ENCODE peak calls at places on chromosome 9, in five cellular contexts. E is tibial artery, V is WTC11, W is HFFc6, M is testis. U is an unnamed sample.
A peak's percentile ranks its signal among the peaks of the same experiment; 100 is the strongest.

GRCh38 chr9:134863941-134864820 is 16.4 kb upstream of the FCN2 start:
- DNase-seq in E (peak; percentile 37), V (no peak), M (peak; percentile 56), W (no peak), U (no peak)

GRCh38 chr9:111114486-111114885 is 76.2 kb upstream of the LPAR1 start:
- DNase-seq in M (no peak), V (no peak), W (no peak), E (no peak), U (no peak)

GRCh38 chr9:87386490-87386889 is 111.2 kb upstream of the DAPK1 start:
- DNase-seq in E (no peak), W (no peak), V (no peak), M (no peak), U (no peak)

GRCh38 chr9:136093331-136093986 is 1.6 kb downstream of the NACC2 start:
- DNase-seq in M (peak; percentile 75), V (no peak), W (no peak), E (no peak), U (no peak)

GRCh38 chr9:101235105-101235866 is 149.5 kb downstream of the BAAT start:
- DNase-seq in V (no peak), E (no peak), M (no peak), W (no peak), U (no peak)

GRCh38 chr9:126630458-126631237 is 16.9 kb downstream of the LMX1B start:
- DNase-seq in V (no peak), E (no peak), W (no peak), M (no peak), U (no peak)

GRCh38 chr9:76756273-76756650 is 8.0 kb upstream of the PCA3 start:
- DNase-seq in M (no peak), V (peak; percentile 69), E (peak; percentile 49), W (peak; percentile 21), U (peak; percentile 73)

GRCh38 chr9:80134487-80134886 is 562.7 kb downstream of the TLE4 start:
- DNase-seq in E (no peak), V (no peak), W (no peak), M (no peak), U (no peak)

GRCh38 chr9:17322882-17323864 is 188.3 kb downstream of the CNTLN start:
- DNase-seq in M (no peak), V (no peak), W (no peak), E (no peak), U (no peak)

GRCh38 chr9:95085036-95085770 is 232.3 kb downstream of the FANCC start:
- DNase-seq in E (no peak), V (no peak), M (no peak), W (no peak), U (no peak)

GRCh38 chr9:136412912-136413420 is 2.5 kb downstream of the PMPCA start:
- DNase-seq in M (no peak), V (no peak), E (no peak), W (no peak), U (no peak)

GRCh38 chr9:94188246-94188645 is 70.9 kb upstream of the ZNF169 start:
- DNase-seq in E (no peak), M (no peak), V (no peak), W (no peak), U (no peak)

GRCh38 chr9:127523312-127523851 is 72.1 kb downstream of the LRSAM1 start:
- DNase-seq in E (no peak), V (peak; percentile 54), W (no peak), M (no peak), U (peak; percentile 79)

GRCh38 chr9:83933804-83934203 is 12.6 kb upstream of the KIF27 start:
- DNase-seq in M (no peak), E (no peak), V (no peak), W (no peak), U (peak; percentile 79)

GRCh38 chr9:20624201-20625002 is 2.1 kb upstream of the MLLT3 start:
- DNase-seq in E (peak; percentile 52), M (peak; percentile 82), W (peak; percentile 50), V (peak; percentile 32), U (peak; percentile 69)

GRCh38 chr9:6024035-6024554 is 8.7 kb upstream of the RANBP6 start:
- DNase-seq in V (no peak), E (no peak), W (no peak), M (no peak), U (peak; percentile 17)

GRCh38 chr9:15248596-15248995 is 58.4 kb downstream of the TTC39B start:
- DNase-seq in E (no peak), M (no peak), W (no peak), V (no peak), U (no peak)

GRCh38 chr9:78026416-78026815 is 5.2 kb downstream of the GNAQ start:
- DNase-seq in W (no peak), M (no peak), E (no peak), V (no peak), U (peak; percentile 68)

GRCh38 chr9:113578877-113579269 is 115.3 kb downstream of the RGS3 start:
- DNase-seq in W (peak; percentile 97), M (no peak), V (no peak), E (peak; percentile 62), U (peak; percentile 94)

GRCh38 chr9:69893057-69893456 is 72.4 kb downstream of the CFAP95 start:
- DNase-seq in M (no peak), W (no peak), V (no peak), E (no peak), U (no peak)

GRCh38 chr9:110142253-110142652 is 65.7 kb downstream of the C9orf152 start:
- DNase-seq in M (no peak), V (no peak), W (no peak), E (no peak), U (no peak)

GRCh38 chr9:3043369-3043768 is 199.5 kb upstream of the PUM3 start:
- DNase-seq in E (no peak), V (no peak), M (no peak), W (no peak), U (peak; percentile 34)

GRCh38 chr9:68685770-68686169 is 19.3 kb upstream of the PIP5K1B start:
- DNase-seq in V (peak; percentile 51), E (no peak), M (peak; percentile 56), W (no peak), U (no peak)

GRCh38 chr9:38316166-38316765 is 76.2 kb upstream of the ALDH1B1 start:
- DNase-seq in W (no peak), M (no peak), V (no peak), E (no peak), U (no peak)

GRCh38 chr9:135147473-135147805 is 60.0 kb downstream of the OLFM1 start:
- DNase-seq in V (no peak), W (no peak), M (no peak), E (no peak), U (no peak)

GRCh38 chr9:126704157-126704941 is 90.6 kb downstream of the LMX1B start:
- DNase-seq in W (peak; percentile 45), M (peak; percentile 63), E (no peak), V (no peak), U (peak; percentile 85)

GRCh38 chr9:135480071-135480941 is 724 bp downstream of the PPP1R26 start:
- DNase-seq in W (no peak), V (peak; percentile 45), M (peak; percentile 58), E (no peak), U (peak; percentile 76)

GRCh38 chr9:72904267-72905093 is 48.4 kb downstream of the ALDH1A1 start:
- DNase-seq in E (no peak), V (no peak), M (no peak), W (no peak), U (no peak)

GRCh38 chr9:133634024-133634691 is 2.0 kb upstream of the DBH start:
- DNase-seq in M (no peak), V (no peak), E (no peak), W (no peak), U (no peak)

GRCh38 chr9:133635903-133636531 is at the start of gene DBH:
- DNase-seq in E (no peak), W (no peak), M (no peak), V (no peak), U (no peak)

GRCh38 chr9:133636902-133637301 is 739 bp downstream of the DBH start:
- DNase-seq in E (no peak), W (no peak), M (no peak), V (no peak), U (no peak)

GRCh38 chr9:133635098-133635497 is 1.1 kb upstream of the DBH start:
- DNase-seq in W (no peak), E (no peak), V (no peak), M (no peak), U (no peak)

DNA sequence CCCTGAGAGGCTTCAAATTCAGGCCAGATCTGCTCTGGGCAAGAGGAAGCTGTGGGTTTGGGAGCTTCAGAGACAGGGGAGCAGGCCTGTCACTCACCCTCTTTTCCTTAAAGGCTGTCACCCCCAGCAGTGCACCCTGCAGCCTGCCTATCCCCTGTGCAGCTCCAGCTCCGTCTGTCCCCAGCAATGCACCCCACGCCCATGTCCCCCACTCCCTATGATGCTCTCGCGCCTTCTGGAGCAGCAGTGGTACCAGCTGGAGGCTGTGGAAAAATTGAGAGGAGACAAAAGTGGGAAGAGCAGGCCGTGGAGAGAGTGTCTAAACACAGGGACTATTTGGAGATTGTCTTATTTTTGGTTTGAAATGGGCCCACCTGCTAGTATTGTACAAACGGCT is 659 bp upstream of the DBH start:
- DNase-seq in E (no peak), M (no peak), V (no peak), W (no peak), U (no peak)
- TF ChIP-seq CTCF in E (no peak), M (no peak), V (no peak), W (no peak), U (no peak)

DNA sequence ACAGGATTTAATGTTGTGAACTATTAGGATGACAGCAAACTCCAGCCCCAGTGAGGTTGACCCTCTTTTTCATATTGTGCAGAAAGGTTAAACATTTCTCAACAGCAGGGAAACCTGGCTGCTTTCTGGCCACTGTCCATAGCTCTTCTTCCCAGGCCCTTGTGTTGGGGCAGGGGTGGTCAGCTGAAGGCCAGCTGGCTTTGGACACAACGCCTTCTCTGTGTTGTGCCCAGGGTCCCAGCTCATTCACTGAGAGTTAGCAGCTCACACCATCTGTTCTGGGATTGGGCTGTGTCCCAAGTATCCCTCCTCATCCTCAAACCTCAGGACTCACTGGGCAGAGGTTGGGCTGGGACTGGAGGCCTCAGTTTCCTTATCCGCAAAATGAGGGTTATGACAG is 1.3 kb downstream of the FGD3 start:
- DNase-seq in V (no peak), M (no peak), W (no peak), E (no peak), U (no peak)
- TF ChIP-seq CTCF in V (no peak), M (no peak), W (no peak), E (no peak), U (no peak)

DNA sequence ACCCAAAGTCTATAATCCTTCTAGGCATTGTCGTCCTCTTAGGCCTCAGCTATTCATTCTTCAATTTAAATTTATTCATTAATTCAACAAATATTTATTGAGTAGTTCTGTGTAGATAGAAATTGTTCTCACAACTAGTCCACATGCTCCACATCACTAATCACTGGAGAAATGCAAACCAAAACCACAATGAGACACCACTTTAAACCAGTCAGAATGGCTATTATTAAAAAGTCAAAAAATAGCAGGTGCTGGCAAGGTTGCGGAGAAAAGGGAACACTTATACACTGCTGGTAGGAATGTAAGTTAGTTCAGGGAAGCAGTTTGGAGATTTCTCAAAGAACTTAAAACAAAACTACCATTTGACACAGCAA is 51.1 kb upstream of the TNFSF15 start:
- DNase-seq in E (no peak), W (peak; percentile 33), V (no peak), M (no peak), U (peak; percentile 41)
- TF ChIP-seq CTCF in E (no peak), W (no peak), V (no peak), M (no peak), U (no peak)

DNA sequence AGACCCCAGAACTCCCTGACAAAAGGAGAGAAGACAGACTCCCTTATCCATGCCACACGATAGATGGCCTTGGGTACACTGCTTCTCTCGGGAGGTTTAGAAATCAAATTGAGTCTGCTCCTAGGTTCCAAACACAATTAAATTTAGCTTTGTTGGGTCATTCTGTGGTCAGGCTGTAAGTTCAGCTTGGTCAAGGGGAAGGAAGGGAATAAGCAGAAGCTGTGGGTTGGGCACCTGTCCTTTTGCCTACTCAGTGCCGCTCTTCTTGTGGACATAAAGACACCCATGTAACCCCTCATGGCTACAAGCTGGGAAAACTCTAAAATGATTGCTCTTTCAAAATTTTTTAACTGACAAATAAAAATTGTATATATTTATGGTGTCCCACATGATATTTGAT is 19.1 kb upstream of the AK3 start:
- DNase-seq in W (no peak), V (no peak), E (peak; percentile 38), M (no peak), U (no peak)
- TF ChIP-seq CTCF in W (no peak), V (no peak), E (no peak), M (no peak), U (no peak)

U was measured in foreskin fibroblast.